ENCODE peak calls at places on chromosomes 1 and 21, in four cellular contexts. P is GM06990, K is GM13976, U is H9. G is an unnamed sample.

GRCh38 chr1:172533511-172534116 is 664 bp downstream of the SUCO start:
- DNase-seq in P (no peak), K (no peak), U (peak; percentile 33), G (peak; percentile 73)

GRCh38 chr1:45522324-45523104 is 830 bp upstream of the PRDX1 start:
- DNase-seq in P (no peak), K (peak; percentile 44), U (peak; percentile 36), G (peak; percentile 34)

GRCh38 chr1:38018864-38019343 is 6.4 kb downstream of the UTP11 start:
- DNase-seq in P (no peak), K (peak; percentile 52), U (no peak), G (no peak)

GRCh38 chr1:148353461-148354283 is 129.4 kb downstream of the PPIAL4G start:
- DNase-seq in P (peak; percentile 38), K (peak; percentile 43), U (peak; percentile 87), G (peak; percentile 51)

GRCh38 chr1:115222616-115223402 is 115.2 kb downstream of the NGF start:
- DNase-seq in P (no peak), K (no peak), U (no peak), G (no peak)

GRCh38 chr1:222798111-222798510 is 16.7 kb upstream of the DISP1 start:
- DNase-seq in P (no peak), K (no peak), U (no peak), G (peak; percentile 28)

GRCh38 chr1:171432473-171432872 is 52.9 kb upstream of the PRRC2C start:
- DNase-seq in P (no peak), K (no peak), U (no peak), G (no peak)

GRCh38 chr1:227896710-227897655 is 50.7 kb downstream of the WNT9A start:
- DNase-seq in P (no peak), K (no peak), U (peak; percentile 24), G (no peak)

GRCh38 chr21:39599191-39599966 is 13.4 kb upstream of the B3GALT5 start:
- DNase-seq in P (no peak), K (no peak), U (no peak), G (no peak)

GRCh38 chr21:39593522-39593921 is 19.2 kb upstream of the B3GALT5 start:
- DNase-seq in P (no peak), K (no peak), U (no peak), G (no peak)

GRCh38 chr21:39595465-39595864 is 17.3 kb upstream of the B3GALT5 start:
- DNase-seq in P (no peak), K (no peak), U (no peak), G (no peak)

GRCh38 chr21:39601194-39601940 is 11.4 kb upstream of the B3GALT5 start:
- DNase-seq in P (no peak), K (no peak), U (no peak), G (no peak)

GRCh38 chr21:39597595-39598185 is 15.1 kb upstream of the B3GALT5 start:
- DNase-seq in P (no peak), K (no peak), U (no peak), G (no peak)
- TF ChIP-seq CTCF in P (no peak), K (no peak), U (no peak), G (no peak)

GRCh38 chr21:28228624-28228995 is 764.1 kb downstream of the LTN1 start:
- DNase-seq in P (no peak), K (no peak), U (no peak), G (no peak)
- TF ChIP-seq CTCF in P (no peak), K (no peak), U (no peak), G (no peak)

DNA sequence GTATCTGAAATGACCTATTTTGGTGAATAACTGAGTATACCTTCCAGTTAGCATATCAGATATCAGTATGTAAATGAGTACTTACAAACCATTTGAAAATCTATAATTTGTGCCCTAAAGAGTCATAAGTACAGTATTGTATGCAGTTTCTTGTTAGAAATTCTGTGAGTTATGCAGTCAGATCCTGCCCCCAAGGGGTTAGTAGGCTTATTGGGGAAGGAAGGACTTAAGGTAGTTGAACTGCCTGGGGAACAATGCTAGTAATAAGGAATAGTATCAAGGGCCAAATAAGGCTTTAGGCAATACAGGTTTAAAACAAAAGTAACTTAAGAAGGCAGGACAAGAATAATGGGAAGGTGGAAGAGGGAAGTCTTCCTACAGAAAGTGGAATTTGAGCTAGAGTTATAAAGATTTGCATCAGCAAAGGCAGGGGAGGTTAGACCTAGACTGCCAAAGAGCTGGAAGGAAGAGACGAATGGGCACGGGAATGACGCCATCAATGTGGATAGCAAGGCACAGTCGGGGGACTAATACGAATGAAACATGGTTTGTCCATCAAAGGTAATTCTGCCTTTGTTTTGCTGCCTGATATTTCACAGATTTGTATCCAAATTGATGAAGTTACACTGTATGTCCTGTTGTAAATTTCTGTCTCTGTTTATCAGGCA is 182.9 kb upstream of the DPYD start:
- DNase-seq in P (no peak), K (no peak), U (no peak), G (no peak)
- TF ChIP-seq CTCF in P (no peak), K (no peak), U (peak; percentile 29), G (no peak)

DNA sequence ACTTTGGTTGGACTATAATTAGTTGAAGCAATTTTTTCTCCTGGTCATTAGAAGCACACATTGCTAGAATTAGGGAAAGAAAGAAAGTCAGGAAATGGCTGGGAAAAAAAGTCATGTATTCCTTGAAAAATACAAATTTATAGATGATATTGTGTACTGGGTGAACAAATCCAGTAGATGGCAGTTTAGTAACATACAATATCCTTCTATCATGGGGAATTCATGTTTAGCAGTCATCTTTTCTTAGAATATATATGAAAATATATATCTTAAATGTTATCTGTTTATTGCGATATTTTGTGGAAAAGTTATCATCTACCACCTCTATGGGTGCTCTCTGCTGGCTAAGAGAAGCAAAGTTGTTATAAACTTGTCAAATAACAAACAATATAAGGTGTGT is 13.1 kb upstream of the ZRANB2 start:
- DNase-seq in P (no peak), K (no peak), U (no peak), G (no peak)
- TF ChIP-seq CTCF in P (no peak), K (no peak), U (peak; percentile 38), G (peak; percentile 23)

GRCh38 chr1:225654277-225654597 is 1.3 kb upstream of the ENAH start:
- DNase-seq in P (no peak), K (no peak), U (no peak), G (no peak)

GRCh38 chr1:225653463-225654276 is 747 bp upstream of the ENAH start:
- DNase-seq in P (peak; percentile 15), K (peak; percentile 58), U (peak; percentile 53), G (peak; percentile 24)

GRCh38 chr1:225657462-225657989 is 4.6 kb upstream of the ENAH start:
- DNase-seq in P (no peak), K (no peak), U (no peak), G (no peak)

GRCh38 chr1:225654688-225655508 is 2.0 kb upstream of the ENAH start:
- DNase-seq in P (no peak), K (no peak), U (no peak), G (no peak)

DNA sequence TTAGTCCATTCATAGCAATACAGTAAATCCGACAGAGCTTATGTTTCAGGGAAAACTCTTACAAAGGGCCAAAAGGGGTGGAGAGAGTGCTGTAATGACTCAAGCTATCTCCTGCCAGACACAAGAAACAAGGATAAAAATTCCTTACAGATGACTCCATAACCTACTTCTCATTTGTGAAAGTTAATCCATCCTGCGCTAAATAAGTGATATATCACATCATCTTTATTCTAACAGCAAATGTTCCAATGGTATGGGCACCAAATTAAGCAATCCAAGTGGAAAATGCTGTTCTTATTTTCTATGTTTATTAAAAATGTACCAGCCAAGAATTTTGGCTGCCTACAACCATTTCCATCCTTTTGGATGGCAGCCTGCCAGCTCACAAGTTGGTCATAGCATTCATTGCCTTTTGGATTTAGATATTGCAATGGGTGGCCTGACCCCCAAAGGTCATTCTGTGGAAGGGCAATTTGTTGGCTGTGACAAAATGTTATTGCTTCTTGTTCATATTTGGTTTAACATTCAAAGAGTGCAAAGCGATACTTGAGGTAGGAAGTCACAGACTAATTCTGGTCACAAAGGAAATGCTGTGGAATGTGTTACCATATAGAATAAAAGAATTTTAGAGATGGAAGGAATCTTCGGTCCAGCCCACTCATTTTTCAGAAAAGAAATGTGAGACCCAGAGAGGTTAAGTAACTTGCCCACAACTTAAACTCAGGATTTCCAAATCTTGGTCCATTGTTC is 2.8 kb upstream of the ENAH start:
- DNase-seq in P (no peak), K (no peak), U (no peak), G (peak; percentile 36)
- TF ChIP-seq CTCF in P (no peak), K (no peak), U (peak; percentile 59), G (no peak)

DNA sequence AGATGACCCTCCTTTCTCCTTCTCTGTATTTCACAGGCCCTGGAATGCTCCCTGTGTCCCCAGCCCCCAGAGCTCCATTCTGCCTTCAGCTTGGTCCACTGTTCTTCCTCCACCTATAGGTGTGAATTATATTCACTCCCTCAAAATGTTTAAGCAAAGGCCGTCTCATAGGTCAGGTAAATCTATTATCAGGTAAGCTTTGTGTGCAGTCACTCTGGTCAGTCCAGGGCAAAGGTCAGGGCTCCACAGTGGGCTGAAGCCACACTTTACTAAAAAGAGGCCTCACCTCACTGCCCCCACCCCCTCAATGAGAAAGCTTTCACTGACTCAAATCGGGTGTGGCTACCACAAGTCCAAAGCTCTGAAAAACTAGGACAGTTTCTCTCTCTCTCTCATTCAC is 65.9 kb downstream of the DNTTIP2 start:
- DNase-seq in P (no peak), K (no peak), U (no peak), G (no peak)
- TF ChIP-seq CTCF in P (no peak), K (no peak), U (no peak), G (no peak)

G was measured in activated CD8-positive, alpha-beta T cell treated with anti-CD3 and anti-CD28 coated beads for 36 hours.